ENCODE peak calls at places on chromosomes 4 and X, in eight cellular contexts. F is fibroblast of lung, V is IMR-90, S is BE2C, Y is dorsolateral prefrontal cortex, G is left ventricle myocardium inferior, C is uterus, U is ovary. K is an unnamed sample. For H3K27me3, the result is how much of the 10 kb centered on the place peaks cover.

GRCh38 chrX:3176439-3176820 is 135.2 kb downstream of the ARSF start:
- DNase-seq in F (peak), V (peak), S (no peak), Y (no peak), G (no peak), C (no peak), U (no peak), K (no peak)

GRCh38 chr4:138401330-138401729 is 159.2 kb upstream of the SLC7A11 start:
- DNase-seq in F (peak), V (no peak), S (peak), Y (no peak), G (peak), C (peak), U (peak), K (peak)

GRCh38 chr4:67885727-67886126 is 1.9 kb upstream of the TMPRSS11D start:
- DNase-seq in F (peak), V (peak), S (no peak), Y (no peak), G (no peak), C (no peak), U (no peak), K (no peak)

GRCh38 chr4:94939791-94940530 is 182.2 kb downstream of the BMPR1B start:
- DNase-seq in F (peak), V (peak), S (no peak), Y (no peak), G (no peak), C (no peak), U (no peak), K (no peak)

GRCh38 chr4:121739575-121739974 is 25.4 kb downstream of the SMIM43 start:
- DNase-seq in F (peak), V (no peak), S (no peak), Y (no peak), G (no peak), C (no peak), U (no peak), K (no peak)

GRCh38 chr4:173794662-173795061 is 264.6 kb upstream of the HAND2 start:
- DNase-seq in F (peak), V (peak), S (no peak), Y (no peak), G (no peak), C (no peak), U (no peak), K (no peak)

GRCh38 chr4:169649545-169650226 is 29.3 kb downstream of the CLCN3 start:
- DNase-seq in F (peak), V (no peak), S (no peak), Y (no peak), G (peak), C (no peak), U (no peak), K (no peak)

GRCh38 chr4:6991771-6992557 is 51.2 kb upstream of the TADA2B start:
- DNase-seq in F (peak), V (peak), S (peak), Y (no peak), G (no peak), C (peak), U (no peak), K (no peak)

GRCh38 chr4:13261486-13262257 is 222.5 kb downstream of the RAB28 start:
- DNase-seq in F (no peak), V (no peak), S (no peak), Y (no peak), G (no peak), C (no peak), U (no peak), K (no peak)

GRCh38 chr4:5969336-5969735 is 48.9 kb downstream of the C4orf50 start:
- DNase-seq in F (no peak), V (no peak), S (no peak), Y (no peak), G (no peak), C (no peak), U (no peak), K (peak)

GRCh38 chr4:140150636-140150885 is 3.4 kb downstream of the MAML3 start:
- DNase-seq in F (no peak), V (no peak), S (peak), Y (peak), G (no peak), C (peak), U (no peak), K (peak)

GRCh38 chr4:147901388-147901787 is 169.5 kb downstream of the ARHGAP10 start:
- DNase-seq in F (no peak), V (peak), S (no peak), Y (no peak), G (no peak), C (no peak), U (no peak), K (no peak)

GRCh38 chr4:114017120-114017917 is 37.9 kb upstream of the ARSJ start:
- DNase-seq in F (peak), V (no peak), S (no peak), Y (no peak), G (no peak), C (no peak), U (no peak), K (no peak)

GRCh38 chr4:72886602-72887001 is 182.9 kb downstream of the COX18 start:
- DNase-seq in F (peak), V (no peak), S (no peak), Y (no peak), G (no peak), C (no peak), U (no peak), K (no peak)

DNA sequence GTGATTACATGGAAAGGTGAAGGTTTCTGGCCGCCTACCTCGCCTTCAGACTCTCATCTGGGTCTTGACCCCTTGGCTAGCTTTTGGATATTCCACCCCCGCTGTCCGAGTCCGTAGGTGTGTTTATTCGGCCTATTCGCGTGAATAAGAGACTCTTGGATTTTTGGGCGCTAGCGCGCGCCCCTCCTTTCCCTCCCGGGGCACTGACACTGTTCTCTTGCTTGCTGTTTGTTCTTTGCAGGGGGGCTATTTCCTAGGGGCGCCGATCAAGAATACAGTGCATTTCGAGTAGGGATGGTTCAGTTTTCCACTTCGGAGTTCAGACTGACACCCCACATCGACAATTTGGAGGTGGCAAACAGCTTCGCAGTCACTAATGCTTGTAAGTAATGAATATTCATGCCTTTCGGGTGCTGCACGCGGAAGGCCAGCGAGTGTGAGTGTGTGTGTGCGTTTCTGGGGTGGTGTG is 932 bp downstream of the GRIA2 start:
- DNase-seq in F (no peak), V (no peak), S (no peak), Y (no peak), G (no peak), C (peak), U (no peak), K (no peak)
- H3K27me3 ChIP-seq in F (under half), V (under half), S (half or more), Y (under half), G (half or more), C (under half), U (under half), K (under half)

DNA sequence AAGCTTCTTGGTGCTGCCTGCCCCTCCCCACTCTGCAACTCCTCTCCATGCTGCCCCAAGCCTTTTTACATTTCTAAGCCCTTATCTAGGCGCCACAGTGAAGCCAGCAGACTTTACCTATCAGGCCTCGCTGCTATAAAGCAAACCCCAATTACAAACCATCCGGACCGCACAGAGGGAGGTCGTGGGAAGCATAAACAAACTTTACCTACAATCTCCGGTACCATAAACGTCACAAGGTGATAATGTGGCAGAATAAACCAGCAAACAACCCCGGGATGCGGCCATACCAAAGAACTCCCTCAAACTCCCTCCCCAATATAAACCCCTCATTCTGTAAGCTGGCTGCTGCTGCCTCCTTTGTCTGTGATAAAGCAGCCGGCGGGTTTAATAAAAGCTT is 54.0 kb upstream of the ZCCHC13 start:
- DNase-seq in F (no peak), V (no peak), S (no peak), Y (no peak), G (no peak), C (no peak), U (no peak), K (no peak)
- H3K27me3 ChIP-seq in F (under half), V (under half), S (under half), Y (under half), G (under half), C (under half), U (under half), K (under half)

GRCh38 chrX:6904178-6904577 is 243.3 kb upstream of the STS start:
- DNase-seq in F (no peak), V (no peak), S (no peak), Y (no peak), G (no peak), C (no peak), U (no peak), K (no peak)
- H3K27me3 ChIP-seq in F (under half), V (under half), S (under half), Y (under half), G (under half), C (under half), U (under half), K (under half)

GRCh38 chrX:33357606-33358005 is 146.3 kb upstream of the DMD start:
- DNase-seq in F (no peak), V (no peak), S (no peak), Y (no peak), G (no peak), C (no peak), U (no peak), K (no peak)
- H3K27me3 ChIP-seq in F (under half), V (under half), S (under half), Y (under half), G (under half), C (under half), U (under half), K (under half)

GRCh38 chrX:137549846-137550534 is 15.9 kb upstream of the ZIC3 start:
- DNase-seq in F (no peak), V (no peak), S (no peak), Y (no peak), G (no peak), C (no peak), U (no peak), K (no peak)
- H3K27me3 ChIP-seq in F (under half), V (under half), S (half or more), Y (half or more), G (half or more), C (under half), U (under half), K (under half)

DNA sequence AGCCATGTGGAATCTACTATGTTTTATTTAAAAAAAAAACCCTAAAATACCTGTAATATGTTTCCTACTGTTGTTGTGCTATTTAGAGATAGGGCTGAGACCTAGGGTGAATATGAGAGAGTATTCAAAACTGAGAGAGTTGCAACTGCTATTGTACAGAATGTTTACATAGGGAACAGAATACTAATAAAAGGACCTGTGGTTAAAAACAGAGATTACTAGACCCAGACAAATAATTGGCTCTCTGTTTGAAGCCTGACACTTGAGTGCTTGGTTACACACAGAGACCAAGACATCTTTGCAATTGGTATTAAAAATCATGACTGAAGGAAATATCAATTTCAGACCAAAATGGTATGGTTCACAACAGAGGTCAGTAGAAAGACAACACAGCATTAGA is 278.9 kb upstream of the GIMD1 start:
- DNase-seq in F (no peak), V (no peak), S (no peak), Y (no peak), G (no peak), C (no peak), U (no peak), K (no peak)
- H3K27me3 ChIP-seq in F (under half), V (under half), S (under half), Y (under half), G (under half), C (under half), U (under half), K (under half)

GRCh38 chrX:143115466-143115865 is 89.7 kb downstream of the SPANXN4 start:
- DNase-seq in F (no peak), V (no peak), S (no peak), Y (no peak), G (no peak), C (no peak), U (no peak), K (no peak)
- H3K27me3 ChIP-seq in F (under half), V (under half), S (under half), Y (under half), G (under half), C (under half), U (under half), K (under half)

GRCh38 chrX:153703036-153703370 is 15.3 kb downstream of the SLC6A8 start:
- DNase-seq in F (peak), V (peak), S (no peak), Y (no peak), G (peak), C (peak), U (peak), K (peak)

GRCh38 chrX:153700967-153701366 is 13.2 kb downstream of the SLC6A8 start:
- DNase-seq in F (no peak), V (no peak), S (no peak), Y (no peak), G (no peak), C (no peak), U (no peak), K (no peak)

GRCh38 chrX:153704021-153704526 is 16.3 kb downstream of the SLC6A8 start:
- DNase-seq in F (no peak), V (no peak), S (no peak), Y (no peak), G (no peak), C (no peak), U (no peak), K (no peak)

GRCh38 chrX:153701706-153702105 is 14.0 kb downstream of the SLC6A8 start:
- DNase-seq in F (no peak), V (no peak), S (no peak), Y (no peak), G (no peak), C (no peak), U (no peak), K (no peak)

DNA sequence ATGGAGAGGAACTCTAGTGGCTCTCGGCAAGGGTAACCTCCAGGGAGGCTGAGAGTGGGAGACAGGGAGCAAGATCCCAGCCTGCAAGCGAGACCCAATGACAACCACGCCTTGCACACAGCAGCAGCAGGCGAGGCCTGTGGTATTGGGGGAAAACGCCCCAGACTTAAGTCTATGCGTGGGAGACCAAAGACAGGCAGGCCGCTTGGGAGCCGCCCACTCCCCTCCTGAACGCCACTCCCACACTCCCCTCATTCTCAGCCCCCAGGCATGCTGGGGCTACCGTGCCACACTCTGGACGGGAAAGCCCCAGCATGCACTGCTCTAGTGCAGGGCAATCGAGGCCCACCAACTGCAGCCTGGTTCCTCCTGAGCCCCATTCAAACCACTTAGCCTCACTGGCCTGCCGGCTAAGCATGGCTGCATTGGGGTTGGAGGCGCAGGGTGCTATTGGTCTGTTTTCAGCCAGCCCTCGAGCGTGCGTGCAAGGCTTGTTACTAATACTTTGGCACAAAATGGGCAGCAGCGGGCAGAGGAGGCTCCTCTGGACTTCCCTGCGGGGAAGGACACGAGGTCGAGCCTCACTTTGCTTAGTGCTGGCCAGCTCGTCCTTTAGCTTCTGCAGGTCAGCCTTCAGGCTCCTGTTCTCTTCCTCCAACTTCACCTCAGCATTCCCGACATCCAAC is 14.8 kb downstream of the SLC6A8 start:
- DNase-seq in F (no peak), V (no peak), S (no peak), Y (no peak), G (no peak), C (no peak), U (no peak), K (no peak)
- H3K27me3 ChIP-seq in F (under half), V (under half), S (under half), Y (under half), G (under half), C (under half), U (under half), K (under half)

GRCh38 chr4:1795304-1796195 is 2.5 kb downstream of the FGFR3 start:
- DNase-seq in F (no peak), V (no peak), S (no peak), Y (no peak), G (no peak), C (no peak), U (no peak), K (no peak)
- H3K27me3 ChIP-seq in F (under half), V (half or more), S (under half), Y (under half), G (half or more), C (under half), U (under half), K (half or more)

K was measured in sigmoid colon.